ENCODE peak calls at places on chromosomes 7 and 10, in four cellular contexts. U is progenitor cell of endocrine pancreas, V is psoas muscle, D is GM10248. J is an unnamed sample.
A peak's percentile ranks its signal among the peaks of the same experiment; 100 is the strongest.

GRCh38 chr7:114554781-114555537 is 140.3 kb downstream of the FOXP2 start:
- DNase-seq in D (peak; percentile 44), V (no peak), U (no peak), J (no peak)

GRCh38 chr10:28520346-28520745 is 12.6 kb upstream of the WAC start:
- DNase-seq in U (no peak), D (no peak), V (no peak), J (no peak)

GRCh38 chr7:131431289-131431688 is 103.6 kb downstream of the MKLN1 start:
- DNase-seq in D (no peak), U (no peak), V (peak; percentile 29), J (no peak)

GRCh38 chr7:111654414-111654813 is 92.1 kb upstream of the IMMP2L start:
- DNase-seq in D (no peak), U (no peak), V (no peak), J (no peak)

GRCh38 chr10:24722676-24723385 is 856 bp downstream of the ARHGAP21 start:
- DNase-seq in D (peak; percentile 73), V (peak; percentile 68), U (peak; percentile 40), J (peak; percentile 60)

GRCh38 chr10:17049195-17049594 is 80.4 kb downstream of the CUBN start:
- DNase-seq in U (no peak), D (no peak), V (no peak), J (no peak)

GRCh38 chr7:143901710-143902587 is at the start of gene TCAF1:
- DNase-seq in U (peak; percentile 88), V (peak; percentile 96), D (peak; percentile 97), J (peak; percentile 85)

GRCh38 chr7:76224695-76225094 is 23.0 kb downstream of the SRRM3 start:
- DNase-seq in U (no peak), V (no peak), D (no peak), J (no peak)

GRCh38 chr10:28679941-28680752 is 2.8 kb downstream of the BAMBI start:
- DNase-seq in V (no peak), U (no peak), D (no peak), J (no peak)

GRCh38 chr10:34024708-34025425 is 690.4 kb upstream of the NRP1 start:
- DNase-seq in D (no peak), U (no peak), V (peak; percentile 35), J (no peak)

GRCh38 chr7:68245688-68246087 is 1249.1 kb downstream of the TYW1 start:
- DNase-seq in V (no peak), D (no peak), U (no peak), J (no peak)

GRCh38 chr7:130995252-130996081 is 261.5 kb upstream of the KLF14 start:
- DNase-seq in D (no peak), V (no peak), U (no peak), J (no peak)

GRCh38 chr10:43200538-43201390 is 62.5 kb downstream of the CSGALNACT2 start:
- DNase-seq in V (no peak), D (no peak), U (no peak), J (no peak)

GRCh38 chr10:3926675-3927525 is 141.9 kb upstream of the KLF6 start:
- DNase-seq in D (no peak), V (no peak), U (no peak), J (no peak)

GRCh38 chr10:14022954-14023353 is 307.8 kb downstream of the FRMD4A start:
- DNase-seq in D (no peak), U (no peak), V (no peak), J (no peak)

GRCh38 chr10:11810313-11810766 is 12.8 kb upstream of the PROSER2 start:
- DNase-seq in U (no peak), V (no peak), D (no peak), J (no peak)

GRCh38 chr10:47311900-47312662 is 10.2 kb upstream of the GDF2 start:
- DNase-seq in D (peak; percentile 85), U (peak; percentile 77), V (peak; percentile 83), J (peak; percentile 80)

GRCh38 chr10:124002391-124003069 is 90.9 kb downstream of the CHST15 start:
- DNase-seq in U (no peak), D (peak; percentile 8), V (no peak), J (no peak)

GRCh38 chr7:103637080-103637479 is 191.1 kb upstream of the SLC26A5 start:
- DNase-seq in D (no peak), V (no peak), U (no peak), J (no peak)

GRCh38 chr7:137146996-137147720 is 196.4 kb downstream of the PTN start:
- DNase-seq in V (no peak), D (no peak), U (no peak), J (no peak)

GRCh38 chr7:50542132-50542531 is 23.1 kb downstream of the DDC start:
- DNase-seq in U (no peak), D (no peak), V (no peak), J (no peak)

GRCh38 chr10:1331560-1331959 is 275.4 kb downstream of the WDR37 start:
- DNase-seq in D (no peak), V (no peak), U (no peak), J (no peak)

GRCh38 chr7:7271094-7271874 is 88.9 kb downstream of the C1GALT1 start:
- DNase-seq in U (no peak), V (no peak), D (no peak), J (no peak)

GRCh38 chr10:125555743-125556142 is 127.2 kb downstream of the TEX36 start:
- DNase-seq in V (no peak), U (no peak), D (no peak), J (no peak)

DNA sequence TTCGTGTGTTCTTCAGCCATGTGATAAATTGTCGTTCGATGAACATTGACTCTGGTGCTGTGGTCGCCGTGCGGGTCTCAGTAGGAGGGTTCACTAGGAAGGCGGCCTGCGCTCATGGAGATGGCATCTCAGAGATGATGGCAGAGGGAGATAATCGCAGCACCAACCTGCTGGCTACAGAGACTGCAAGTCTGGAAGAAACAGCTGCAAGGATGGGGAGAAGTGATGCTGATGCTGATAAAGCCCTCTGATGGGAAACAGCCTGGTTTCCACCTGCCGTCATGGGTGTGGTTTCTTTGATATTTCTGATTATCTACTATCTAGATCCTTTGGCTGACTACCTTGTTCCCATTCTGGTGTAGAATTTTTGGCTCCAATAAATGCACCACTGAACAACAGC is 130.5 kb upstream of the ANKRD30A start:
- DNase-seq in D (no peak), U (no peak), V (no peak), J (no peak)
- TF ChIP-seq CTCF in D (no peak), U (no peak), V (no peak), J (no peak)

GRCh38 chr10:100978896-100979185 is 8.5 kb downstream of the MRPL43 start:
- DNase-seq in V (no peak), D (no peak), U (no peak), J (no peak)

GRCh38 chr10:100976906-100977305 is 7.6 kb downstream of the SEMA4G start:
- DNase-seq in U (no peak), V (no peak), D (no peak), J (no peak)

GRCh38 chr10:100978121-100978895 is 9.0 kb downstream of the MRPL43 start:
- DNase-seq in D (no peak), V (no peak), U (no peak), J (no peak)

GRCh38 chr10:100979821-100980272 is 7.5 kb downstream of the MRPL43 start:
- DNase-seq in D (no peak), V (no peak), U (no peak), J (no peak)

GRCh38 chr10:100977436-100977835 is 8.1 kb downstream of the SEMA4G start:
- DNase-seq in D (no peak), V (no peak), U (no peak), J (no peak)
- TF ChIP-seq CTCF in D (no peak), V (no peak), U (no peak), J (no peak)

GRCh38 chr7:125670926-125671572 is 741.4 kb upstream of the POT1 start:
- DNase-seq in V (no peak), D (peak; percentile 8), U (no peak), J (no peak)
- TF ChIP-seq CTCF in V (peak; percentile 27), D (peak; percentile 64), U (peak; percentile 78), J (peak; percentile 88)

GRCh38 chr10:133308431-133309110 is at the start of the genes TUBGCP2 and ZNF511:
- DNase-seq in V (peak; percentile 91), U (peak; percentile 78), D (peak; percentile 90), J (peak; percentile 78)
- TF ChIP-seq CTCF in V (no peak), U (no peak), D (no peak), J (peak; percentile 14)

DNA sequence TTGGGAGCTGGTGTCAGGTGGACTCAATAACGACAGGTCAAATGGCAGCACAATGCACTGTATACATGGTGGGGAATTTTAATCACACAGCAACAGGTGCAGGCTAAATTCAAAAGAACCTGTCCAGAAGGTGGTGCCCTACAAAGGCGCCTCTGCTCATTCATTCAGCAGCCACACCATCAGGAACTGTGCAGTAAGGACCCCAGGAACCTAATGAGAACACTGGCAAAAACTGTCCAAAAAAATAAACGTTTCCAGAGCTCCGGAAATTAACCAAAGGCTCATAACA is 21.9 kb upstream of the CRYGN start:
- DNase-seq in D (no peak), U (no peak), V (no peak), J (no peak)
- TF ChIP-seq CTCF in D (no peak), U (no peak), V (no peak), J (no peak)

DNA sequence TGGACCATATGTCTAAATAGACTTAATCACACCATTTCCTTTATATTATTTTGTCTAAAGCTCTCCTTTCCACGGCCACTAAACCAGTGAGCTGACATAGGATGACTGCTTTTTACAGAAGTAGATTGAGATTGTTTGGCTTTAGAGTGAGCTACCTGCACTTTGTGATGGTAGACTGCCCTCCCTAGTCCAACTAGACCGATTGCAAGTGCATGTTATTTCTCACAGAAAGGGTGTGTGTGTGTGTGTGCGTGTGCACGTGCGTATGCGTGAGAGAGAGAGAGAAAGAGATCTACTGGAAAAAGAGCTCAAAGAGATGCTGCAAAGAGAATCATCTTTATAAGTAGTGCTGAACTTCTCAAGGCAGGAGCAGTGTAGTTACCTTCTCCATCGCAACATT is 60.7 kb downstream of the VCL start:
- DNase-seq in D (peak; percentile 29), U (no peak), V (no peak), J (no peak)
- TF ChIP-seq CTCF in D (peak; percentile 53), U (peak; percentile 33), V (peak; percentile 21), J (no peak)

DNA sequence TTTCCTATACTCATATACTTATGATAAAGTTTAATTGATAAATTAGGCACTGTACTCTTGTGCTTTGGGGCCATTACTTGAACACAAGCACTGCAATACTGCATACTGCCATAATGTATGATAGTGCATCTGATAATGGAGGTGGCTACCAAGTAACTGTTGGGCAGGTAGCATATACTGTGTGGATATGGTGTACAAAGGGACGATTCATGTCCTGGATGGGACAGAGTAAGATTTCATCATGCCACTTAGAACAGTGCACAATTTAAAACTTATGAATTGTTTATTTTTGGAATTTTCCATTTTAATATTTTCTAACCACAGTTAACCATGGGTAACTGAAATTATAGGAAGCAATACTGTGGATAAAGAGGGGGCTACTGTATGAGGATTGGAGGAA is 38.9 kb downstream of the AKAP9 start:
- DNase-seq in D (no peak), U (no peak), V (no peak), J (no peak)
- TF ChIP-seq CTCF in D (no peak), U (no peak), V (no peak), J (no peak)

DNA sequence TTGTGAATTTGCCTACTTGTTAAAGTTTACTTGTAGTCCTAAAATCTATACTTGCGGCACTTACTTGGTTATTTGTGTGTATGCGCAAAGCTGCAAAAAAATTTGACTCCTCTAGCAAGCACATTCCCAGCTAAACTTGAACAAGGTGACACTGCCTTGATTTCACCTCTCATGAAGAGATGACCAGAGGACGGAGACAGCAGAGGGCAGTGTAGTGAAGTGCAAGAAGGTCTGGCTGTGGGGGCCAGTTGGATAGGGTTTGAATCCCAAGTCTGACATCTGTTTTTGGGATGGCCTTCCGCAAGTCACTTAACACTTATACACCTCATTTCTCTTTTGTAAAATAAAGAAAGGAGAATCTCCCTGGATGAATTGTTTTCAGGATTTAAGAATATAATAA is 15.7 kb downstream of the SLK start:
- DNase-seq in U (no peak), V (no peak), D (no peak), J (no peak)
- TF ChIP-seq CTCF in U (peak; percentile 31), V (peak; percentile 11), D (peak; percentile 36), J (peak; percentile 26)

J was measured in neural crest cell.